ENCODE peak calls at places on chromosomes 11 and 22, in five cellular contexts. B is fibroblast of mammary gland, H is fibroblast of pulmonary artery, A is AG10803, Q is cardiac fibroblast. R is an unnamed sample.

GRCh38 chr11:125062931-125063428 is at the start of gene SLC37A2:
- DNase-seq in B (peak; percentile 49), H (peak; percentile 50), A (peak; percentile 53), Q (peak; percentile 67), R (peak; percentile 74)

GRCh38 chr11:62694455-62695167 is 5.3 kb upstream of the LRRN4CL start:
- DNase-seq in B (peak; percentile 92), H (peak; percentile 90), A (peak; percentile 85), Q (peak; percentile 91), R (peak; percentile 86)

GRCh38 chr11:14015711-14016110 is 53.2 kb downstream of the SPON1 start:
- DNase-seq in B (peak; percentile 72), H (peak; percentile 40), A (peak; percentile 24), Q (peak; percentile 43), R (peak; percentile 51)

GRCh38 chr11:102304686-102305085 is 12.6 kb upstream of the BIRC3 start:
- DNase-seq in B (no peak), H (no peak), A (no peak), Q (no peak), R (no peak)

GRCh38 chr11:12155696-12156095 is 45.3 kb downstream of the MICAL2 start:
- DNase-seq in B (no peak), H (no peak), A (no peak), Q (no peak), R (no peak)

GRCh38 chr11:1879941-1880720 is 11.6 kb downstream of the PRR33 start:
- DNase-seq in B (peak; percentile 72), H (peak; percentile 59), A (no peak), Q (peak; percentile 79), R (no peak)

GRCh38 chr11:71238285-71238875 is 14.0 kb downstream of the SHANK2 start:
- DNase-seq in B (no peak), H (no peak), A (no peak), Q (no peak), R (no peak)

GRCh38 chr11:120401506-120401905 is 65.3 kb downstream of the ARHGEF12 start:
- DNase-seq in B (no peak), H (no peak), A (no peak), Q (no peak), R (peak; percentile 56)

GRCh38 chr11:79244175-79244804 is 196.5 kb downstream of the TENM4 start:
- DNase-seq in B (peak; percentile 98), H (peak; percentile 94), A (peak; percentile 98), Q (peak; percentile 92), R (peak; percentile 95)

GRCh38 chr11:95499516-95500135 is 268.6 kb upstream of the SESN3 start:
- DNase-seq in B (peak; percentile 86), H (peak; percentile 12), A (peak; percentile 85), Q (peak; percentile 36), R (peak; percentile 85)

GRCh38 chr11:84256618-84257017 is 970.5 kb upstream of the CCDC90B start:
- DNase-seq in B (no peak), H (no peak), A (no peak), Q (no peak), R (no peak)

GRCh38 chr11:125207866-125208425 is 43.4 kb downstream of the PKNOX2 start:
- DNase-seq in B (peak; percentile 37), H (peak; percentile 40), A (peak; percentile 3), Q (peak; percentile 57), R (peak; percentile 71)

GRCh38 chr11:13837286-13837685 is 125.2 kb upstream of the SPON1 start:
- DNase-seq in B (peak; percentile 57), H (no peak), A (no peak), Q (no peak), R (peak; percentile 88)

GRCh38 chr22:22168190-22168940 is 76.2 kb upstream of the VPREB1 start:
- DNase-seq in B (peak; percentile 70), H (peak; percentile 66), A (peak; percentile 57), Q (peak; percentile 52), R (peak; percentile 53)

GRCh38 chr11:11992257-11992690 is 16.2 kb downstream of the DKK3 start:
- DNase-seq in B (peak; percentile 51), H (no peak), A (peak; percentile 24), Q (peak; percentile 23), R (peak; percentile 66)

GRCh38 chr22:41481925-41482318 is 13.0 kb downstream of the ACO2 start:
- DNase-seq in B (no peak), H (no peak), A (no peak), Q (no peak), R (no peak)

GRCh38 chr11:73477518-73477917 is 101.3 kb downstream of the RELT start:
- DNase-seq in B (no peak), H (no peak), A (no peak), Q (no peak), R (no peak)

GRCh38 chr11:117309310-117309709 is 6.7 kb downstream of the BACE1 start:
- DNase-seq in B (no peak), H (no peak), A (no peak), Q (no peak), R (no peak)

GRCh38 chr11:43316451-43316850 is 4.7 kb downstream of the API5 start:
- DNase-seq in B (no peak), H (no peak), A (peak; percentile 11), Q (peak; percentile 15), R (no peak)

GRCh38 chr22:27474711-27475547 is 326.6 kb downstream of the MN1 start:
- DNase-seq in B (peak; percentile 86), H (peak; percentile 89), A (peak; percentile 93), Q (peak; percentile 86), R (peak; percentile 100)

GRCh38 chr11:33475999-33476398 is 218.8 kb downstream of the HIPK3 start:
- DNase-seq in B (peak; percentile 80), H (peak; percentile 91), A (peak; percentile 67), Q (peak; percentile 89), R (peak; percentile 83)

GRCh38 chr11:18705651-18706281 is 7.2 kb downstream of the TMEM86A start:
- DNase-seq in B (no peak), H (no peak), A (no peak), Q (no peak), R (no peak)

GRCh38 chr11:2561283-2562180 is 116.7 kb downstream of the KCNQ1 start:
- DNase-seq in B (no peak), H (no peak), A (no peak), Q (no peak), R (no peak)

DNA sequence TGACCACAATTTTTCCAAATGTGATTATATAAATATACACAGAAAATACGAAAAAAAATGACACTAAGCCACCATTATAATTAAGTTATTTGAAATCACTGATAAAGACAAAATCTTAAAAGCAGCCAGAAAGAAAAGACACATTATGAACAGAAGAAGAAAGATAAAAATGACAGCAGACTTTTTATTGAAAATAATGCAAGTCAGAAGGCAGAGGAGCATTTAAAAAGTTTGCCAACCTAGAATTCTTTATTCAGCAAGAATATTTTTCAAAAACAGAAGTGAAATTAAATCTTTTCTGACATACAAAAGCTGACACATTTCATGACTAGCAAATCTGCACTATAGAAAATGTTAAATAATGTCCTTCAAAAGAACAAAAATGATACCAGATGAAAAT is 77.7 kb downstream of the CD82 start:
- DNase-seq in B (no peak), H (no peak), A (no peak), Q (no peak), R (no peak)
- H3K4me3 ChIP-seq in B (no peak overlapping the region), H (no peak overlapping the region), A (no peak overlapping the region), Q (no peak overlapping the region), R (no peak overlapping the region)

DNA sequence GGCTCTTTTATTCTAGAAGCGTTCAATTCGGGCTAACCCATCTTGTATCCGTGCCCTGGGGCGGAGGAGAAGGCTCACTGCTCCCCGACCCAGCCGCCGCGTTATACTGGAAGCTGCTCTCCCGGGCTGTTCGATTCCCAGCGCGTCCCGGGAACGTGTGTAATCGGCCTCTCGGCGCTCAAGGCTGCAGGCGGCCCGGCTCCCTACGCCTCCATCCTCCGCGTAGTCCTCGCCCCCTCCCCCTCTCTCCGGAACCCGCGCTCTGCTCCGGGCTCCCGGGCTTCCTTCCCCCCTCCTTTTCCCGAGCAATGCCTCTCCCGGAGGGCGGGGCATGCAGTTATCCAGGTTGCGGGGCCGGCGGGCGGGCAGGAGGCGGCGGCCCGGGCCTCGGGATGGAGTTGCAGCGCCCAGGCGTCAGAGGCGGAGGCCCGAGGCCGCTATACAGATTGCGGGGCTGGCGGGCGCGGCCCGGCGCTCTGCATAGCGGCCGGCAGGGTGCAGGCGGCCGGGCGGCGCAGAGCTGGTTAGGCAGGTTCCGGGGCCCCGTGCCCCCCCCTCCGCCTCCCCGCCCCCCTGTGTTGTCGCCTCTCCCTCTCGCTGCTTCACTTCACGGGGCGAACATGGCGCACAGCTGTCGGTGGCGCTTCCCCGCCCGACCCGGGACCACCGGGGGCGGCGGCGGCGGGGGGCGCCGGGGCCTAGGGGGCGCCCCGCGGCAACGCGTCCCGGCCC is at the start of gene KMT2A:
- DNase-seq in B (peak; percentile 92), H (peak; percentile 97), A (peak; percentile 99), Q (peak; percentile 99), R (peak; percentile 98)
- TF ChIP-seq CTCF in B (no peak), H (no peak), A (no peak), Q (no peak), R (no peak)

DNA sequence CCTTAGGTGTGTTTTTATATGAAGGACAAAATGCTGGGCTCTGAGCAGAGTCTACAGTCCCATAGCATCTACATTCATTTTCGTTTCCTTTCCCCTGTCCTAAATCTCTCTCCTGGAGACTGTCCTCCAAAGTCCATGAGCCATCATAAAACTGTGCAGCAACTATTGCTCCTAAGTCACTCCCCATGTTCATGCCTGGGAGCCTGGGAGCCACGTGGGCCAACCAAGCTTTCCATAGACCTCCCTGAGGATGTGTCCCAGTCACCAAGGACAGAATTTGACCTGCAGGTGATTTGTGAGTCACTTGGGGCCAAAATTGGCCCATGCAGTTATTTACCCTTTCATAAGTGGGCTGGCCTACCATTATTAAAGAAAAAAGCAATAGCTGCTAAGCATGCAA is 28.7 kb downstream of the EHF start:
- DNase-seq in B (no peak), H (no peak), A (no peak), Q (no peak), R (no peak)
- H3K4me3 ChIP-seq in B (no peak overlapping the region), H (no peak overlapping the region), A (no peak overlapping the region), Q (no peak overlapping the region), R (no peak overlapping the region)

GRCh38 chr11:66418986-66419308 is 1.9 kb upstream of the NPAS4 start:
- DNase-seq in B (no peak), H (no peak), A (no peak), Q (no peak), R (no peak)

GRCh38 chr11:66420671-66421476 is at the start of gene NPAS4:
- DNase-seq in B (no peak), H (no peak), A (no peak), Q (no peak), R (no peak)

GRCh38 chr11:66417000-66417399 is 3.8 kb upstream of the NPAS4 start:
- DNase-seq in B (no peak), H (no peak), A (no peak), Q (no peak), R (no peak)

GRCh38 chr11:66419825-66420224 is 1.0 kb upstream of the NPAS4 start:
- DNase-seq in B (no peak), H (no peak), A (no peak), Q (no peak), R (no peak)

DNA sequence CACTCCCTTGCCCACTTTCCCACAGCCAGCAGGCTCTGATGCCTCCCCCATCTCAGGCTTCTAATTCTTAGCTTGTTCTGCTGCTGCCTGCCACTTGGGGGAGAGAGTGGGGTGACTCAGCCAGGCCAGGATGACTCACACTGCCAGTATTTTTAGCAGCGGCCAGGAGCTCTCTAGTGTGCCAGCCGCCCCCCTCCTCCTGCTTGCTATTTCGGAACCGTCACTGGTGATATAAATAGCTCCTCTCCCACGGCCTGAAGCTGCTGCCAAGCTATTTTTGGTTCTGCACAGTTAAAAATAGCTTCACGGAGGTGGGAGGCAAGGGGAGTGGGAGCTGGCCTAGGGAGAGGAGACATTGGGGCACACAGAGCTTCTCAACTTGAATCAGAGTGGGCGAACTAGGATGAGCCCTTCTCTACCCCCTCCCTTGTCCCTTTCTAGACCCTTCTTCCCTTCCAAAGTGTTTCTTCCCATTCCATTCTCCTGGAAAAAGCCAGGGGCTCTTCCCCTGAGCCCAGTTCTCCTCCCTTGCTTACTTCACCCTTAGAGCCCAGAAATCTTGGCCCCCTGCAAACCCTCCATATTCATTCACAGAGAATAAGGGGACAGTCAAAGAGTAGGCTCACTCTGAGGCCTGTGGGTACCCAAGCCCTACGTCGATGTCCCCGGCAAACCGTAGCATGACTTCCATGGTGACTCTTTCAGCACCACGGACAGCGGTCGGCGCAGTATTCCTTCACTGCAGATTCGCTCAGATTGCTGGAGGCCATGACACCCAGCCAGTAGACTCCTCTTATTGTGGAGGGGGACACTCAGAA is 2.5 kb upstream of the NPAS4 start:
- DNase-seq in B (peak; percentile 94), H (peak; percentile 93), A (peak; percentile 96), Q (peak; percentile 97), R (peak; percentile 90)
- TF ChIP-seq CTCF in B (peak; percentile 54), H (peak; percentile 51), A (peak; percentile 69), Q (peak; percentile 50), R (peak; percentile 64)

R was measured in epithelial cell of esophagus.